ENCODE peak calls at places on chromosomes 12 and 14, in four cellular contexts. W, A, Q and V are unnamed samples.

GRCh38 chr12:123106640-123107359 is 44.1 kb downstream of the PITPNM2 start:
- DNase-seq in W (no peak), A (no peak), Q (no peak), V (peak; percentile 70)

GRCh38 chr12:96402061-96402460 is 1.8 kb upstream of the CDK17 start:
- DNase-seq in W (no peak), A (no peak), Q (no peak), V (no peak)

GRCh38 chr12:67531051-67531450 is 117.5 kb upstream of the DYRK2 start:
- DNase-seq in W (no peak), A (no peak), Q (no peak), V (no peak)

GRCh38 chr12:120833849-120834248 is 70.3 kb downstream of the SPPL3 start:
- DNase-seq in W (no peak), A (peak; percentile 64), Q (no peak), V (no peak)

GRCh38 chr12:5096241-5096880 is 52.7 kb downstream of the KCNA5 start:
- DNase-seq in W (no peak), A (peak; percentile 92), Q (no peak), V (no peak)

GRCh38 chr12:63911336-63911735 is 66.8 kb downstream of the SRGAP1 start:
- DNase-seq in W (no peak), A (no peak), Q (no peak), V (no peak)

GRCh38 chr12:120252071-120252906 is 13.2 kb downstream of the PXN start:
- DNase-seq in W (no peak), A (no peak), Q (no peak), V (no peak)

GRCh38 chr14:94581127-94581999 is at the start of gene SERPINA5:
- DNase-seq in W (no peak), A (no peak), Q (no peak), V (peak; percentile 23)

GRCh38 chr12:124610021-124610606 is 42.7 kb upstream of the NCOR2 start:
- DNase-seq in W (no peak), A (no peak), Q (no peak), V (no peak)

GRCh38 chr14:22544881-22545420 is 44.1 kb downstream of the DAD1 start:
- DNase-seq in W (no peak), A (no peak), Q (no peak), V (no peak)

GRCh38 chr14:36055681-36056225 is 120.8 kb downstream of the PTCSC3 start:
- DNase-seq in W (no peak), A (no peak), Q (no peak), V (no peak)

GRCh38 chr12:132364348-132364902 is 35.0 kb upstream of the GALNT9 start:
- DNase-seq in W (no peak), A (no peak), Q (no peak), V (no peak)

GRCh38 chr14:91261115-91261514 is 16.6 kb upstream of the GPR68 start:
- DNase-seq in W (no peak), A (no peak), Q (no peak), V (no peak)

GRCh38 chr12:53251477-53252348 is 16.4 kb upstream of the ESPL1 start:
- DNase-seq in W (peak; percentile 24), A (peak; percentile 64), Q (peak; percentile 87), V (peak; percentile 94)

GRCh38 chr12:7645395-7646177 is 20.1 kb downstream of the APOBEC1 start:
- DNase-seq in W (no peak), A (peak; percentile 31), Q (peak; percentile 46), V (peak; percentile 35)

GRCh38 chr12:117878598-117878997 is 90.2 kb downstream of the KSR2 start:
- DNase-seq in W (no peak), A (no peak), Q (no peak), V (no peak)

GRCh38 chr12:132439333-132439904 is 50.5 kb upstream of the FBRSL1 start:
- DNase-seq in W (no peak), A (no peak), Q (no peak), V (no peak)

GRCh38 chr12:68609955-68610434 is 704 bp upstream of the RAP1B start:
- DNase-seq in W (no peak), A (peak; percentile 30), Q (no peak), V (no peak)

GRCh38 chr12:53660064-53660463 is 15.8 kb downstream of the ATP5MC2 start:
- DNase-seq in W (no peak), A (no peak), Q (no peak), V (peak; percentile 26)

GRCh38 chr14:46279327-46279726 is 372.3 kb downstream of the RPL10L start:
- DNase-seq in W (no peak), A (no peak), Q (no peak), V (no peak)

GRCh38 chr14:61524211-61524806 is 171.0 kb upstream of the HIF1A start:
- DNase-seq in W (no peak), A (peak; percentile 74), Q (no peak), V (peak; percentile 32)

GRCh38 chr14:101284711-101285110 is 276.6 kb upstream of the DIO3 start:
- DNase-seq in W (no peak), A (no peak), Q (no peak), V (no peak)

GRCh38 chr12:70149665-70150064 is 93.6 kb upstream of the CNOT2 start:
- DNase-seq in W (no peak), A (no peak), Q (no peak), V (no peak)

GRCh38 chr12:67442347-67442841 is 173.2 kb downstream of the CAND1 start:
- DNase-seq in W (no peak), A (no peak), Q (no peak), V (no peak)

GRCh38 chr14:21264025-21264801 is 5.0 kb downstream of the HNRNPC start:
- DNase-seq in W (peak; percentile 56), A (peak; percentile 91), Q (no peak), V (no peak)

GRCh38 chr14:105294142-105294597 is 6.6 kb downstream of the BRF1 start:
- DNase-seq in W (no peak), A (peak; percentile 50), Q (no peak), V (no peak)

DNA sequence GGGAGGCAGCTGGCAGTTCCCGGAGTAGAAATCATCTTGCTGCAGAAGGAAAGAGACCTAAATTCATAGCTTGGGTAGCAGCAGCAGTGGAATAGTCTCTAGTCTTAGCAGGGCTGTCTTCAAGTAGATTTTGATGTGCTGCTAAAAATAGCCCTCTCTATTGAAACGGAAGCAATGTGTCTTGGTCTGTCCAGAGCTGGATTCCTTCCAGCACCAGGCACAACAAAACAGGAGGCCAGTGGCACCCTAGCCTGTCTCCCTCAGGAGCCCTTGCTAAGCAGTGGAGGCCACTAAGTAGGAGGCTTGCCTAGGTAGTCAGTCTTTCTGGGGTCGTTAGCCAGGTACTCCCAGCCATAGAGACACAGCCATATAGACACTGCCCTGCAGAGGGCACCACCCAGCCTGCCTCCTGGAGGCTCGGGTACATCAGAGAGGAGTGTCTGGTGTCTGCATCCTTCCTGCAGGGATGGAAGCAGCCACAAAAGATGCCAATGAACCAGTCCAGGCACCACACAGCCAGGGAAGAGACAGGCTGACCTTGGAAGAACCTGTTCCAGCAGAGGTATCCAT is 97.5 kb downstream of the CRACR2A start:
- DNase-seq in W (no peak), A (no peak), Q (peak; percentile 23), V (no peak)
- TF ChIP-seq CTCF in W (peak; percentile 37), A (peak; percentile 18), Q (peak; percentile 22), V (peak; percentile 13)

GRCh38 chr12:98513379-98514318 is 1.7 kb upstream of the TMPO start:
- DNase-seq in W (no peak), A (no peak), Q (no peak), V (no peak)
- TF ChIP-seq RFX5 in W (no peak), A (no peak), Q (no peak), V (no peak)

GRCh38 chr12:92221916-92222315 is 76.3 kb upstream of the BTG1 start:
- DNase-seq in W (no peak), A (no peak), Q (no peak), V (no peak)

GRCh38 chr12:92216092-92216491 is 70.4 kb upstream of the BTG1 start:
- DNase-seq in W (no peak), A (no peak), Q (no peak), V (no peak)

GRCh38 chr12:92215358-92215757 is 69.7 kb upstream of the BTG1 start:
- DNase-seq in W (no peak), A (no peak), Q (no peak), V (no peak)

DNA sequence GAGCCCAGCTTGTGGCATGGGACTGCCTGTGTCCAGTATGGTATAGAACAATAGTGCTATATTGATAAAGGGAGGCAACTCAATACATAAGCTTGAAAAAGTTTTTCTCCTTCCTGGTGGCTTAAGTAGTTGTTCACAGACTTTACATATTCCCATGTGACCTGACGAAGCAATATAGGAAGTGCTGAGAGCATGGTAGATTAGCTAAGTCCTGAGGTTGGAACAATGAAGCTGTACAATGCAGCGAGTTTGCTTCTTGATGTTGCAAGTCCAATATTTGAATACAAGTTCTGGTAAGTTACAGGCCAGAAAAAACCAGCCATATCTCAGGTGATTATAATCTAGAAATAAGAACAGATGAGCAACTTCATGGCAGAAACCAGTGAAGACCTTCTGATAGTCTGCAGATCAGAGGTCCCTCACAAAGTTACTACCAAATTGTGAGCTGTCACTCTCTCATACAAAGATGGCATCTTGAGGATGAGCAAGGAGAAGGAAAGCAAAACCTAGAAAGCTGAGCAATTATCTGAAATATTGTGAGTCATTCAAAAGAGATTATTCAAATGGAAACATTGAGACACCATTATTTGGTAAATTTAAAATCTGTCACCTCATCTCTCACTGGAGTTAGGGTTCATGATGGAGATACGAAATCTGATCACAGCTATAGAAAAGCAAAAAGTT is 72.9 kb upstream of the BTG1 start:
- DNase-seq in W (no peak), A (no peak), Q (no peak), V (no peak)
- TF ChIP-seq BHLHE40 in W (no peak), A (no peak), Q (no peak), V (no peak)

GRCh38 chr14:75229923-75230792 is 48.5 kb upstream of the FOS start:
- DNase-seq in W (peak; percentile 74), A (peak; percentile 34), Q (peak; percentile 64), V (peak; percentile 17)
- TF ChIP-seq CTCF in W (no peak), A (no peak), Q (no peak), V (no peak)

GRCh38 chr14:50936882-50937281 is 7.4 kb downstream of the PYGL start:
- DNase-seq in W (no peak), A (no peak), Q (no peak), V (no peak)

GRCh38 chr14:50941151-50941550 is 3.1 kb downstream of the PYGL start:
- DNase-seq in W (no peak), A (peak; percentile 31), Q (no peak), V (no peak)

GRCh38 chr14:50935126-50936090 is 8.9 kb downstream of the PYGL start:
- DNase-seq in W (no peak), A (no peak), Q (no peak), V (no peak)

GRCh38 chr14:50937800-50938199 is 6.5 kb downstream of the PYGL start:
- DNase-seq in W (no peak), A (no peak), Q (no peak), V (no peak)

GRCh38 chr14:50937325-50937724 is 7.0 kb downstream of the PYGL start:
- DNase-seq in W (no peak), A (peak; percentile 80), Q (no peak), V (no peak)
- TF ChIP-seq RFX5 in W (no peak), A (no peak), Q (no peak), V (no peak)

GRCh38 chr12:6186114-6186827 is 13.9 kb upstream of the CD9 start:
- DNase-seq in W (no peak), A (no peak), Q (no peak), V (no peak)
- TF ChIP-seq BHLHE40 in W (no peak), A (no peak), Q (no peak), V (no peak)